ENCODE peak calls at places on chromosomes 16 and 17, in seven cellular contexts. One of them, this sample, is unnamed. For H3K36me3, the result is how much of the 10 kb centered on the place peaks cover.

GRCh38 chr16:85754403-85754802 is 3.5 kb upstream of the C16orf74 start:
- DNase-seq in IMR-90: no peak
- DNase-seq in lung: no peak
- DNase-seq in aorta: no peak
- DNase-seq in fibroblast of lung: no peak
- DNase-seq in transverse colon: no peak
- DNase-seq in lower lobe of right lung: no peak
- DNase-seq in this sample: no peak

GRCh38 chr16:79061199-79061598 is 539.3 kb downstream of the MAF start:
- DNase-seq in IMR-90: no peak
- DNase-seq in lung: no peak
- DNase-seq in aorta: no peak
- DNase-seq in fibroblast of lung: no peak
- DNase-seq in transverse colon: no peak
- DNase-seq in lower lobe of right lung: no peak
- DNase-seq in this sample: no peak

GRCh38 chr16:3358884-3359283 is 3.2 kb downstream of the OR2C1 start:
- DNase-seq in IMR-90: no peak
- DNase-seq in lung: no peak
- DNase-seq in aorta: no peak
- DNase-seq in fibroblast of lung: peak
- DNase-seq in transverse colon: no peak
- DNase-seq in lower lobe of right lung: no peak
- DNase-seq in this sample: no peak

GRCh38 chr16:11004957-11005610 is 60.7 kb downstream of the CLEC16A start:
- DNase-seq in IMR-90: peak
- DNase-seq in lung: no peak
- DNase-seq in aorta: no peak
- DNase-seq in fibroblast of lung: peak
- DNase-seq in transverse colon: no peak
- DNase-seq in lower lobe of right lung: no peak
- DNase-seq in this sample: no peak

GRCh38 chr16:74774223-74775139 is at the start of gene FA2H:
- DNase-seq in IMR-90: peak
- DNase-seq in lung: peak
- DNase-seq in aorta: peak
- DNase-seq in fibroblast of lung: peak
- DNase-seq in transverse colon: peak
- DNase-seq in lower lobe of right lung: peak
- DNase-seq in this sample: peak

GRCh38 chr17:83103200-83103937 is 24.0 kb downstream of the METRNL start:
- DNase-seq in IMR-90: peak
- DNase-seq in lung: no peak
- DNase-seq in aorta: no peak
- DNase-seq in fibroblast of lung: no peak
- DNase-seq in transverse colon: peak
- DNase-seq in lower lobe of right lung: no peak
- DNase-seq in this sample: no peak

GRCh38 chr16:19700319-19700781 is 17.7 kb downstream of the KNOP1 start:
- DNase-seq in IMR-90: peak
- DNase-seq in lung: no peak
- DNase-seq in aorta: peak
- DNase-seq in fibroblast of lung: peak
- DNase-seq in transverse colon: peak
- DNase-seq in lower lobe of right lung: no peak
- DNase-seq in this sample: no peak

GRCh38 chr17:41308918-41309359 is at the start of gene KRTAP16-1:
- DNase-seq in IMR-90: no peak
- DNase-seq in lung: no peak
- DNase-seq in aorta: peak
- DNase-seq in fibroblast of lung: no peak
- DNase-seq in transverse colon: no peak
- DNase-seq in lower lobe of right lung: no peak
- DNase-seq in this sample: no peak

GRCh38 chr16:783404-784161 is 4.6 kb downstream of the RPUSD1 start:
- DNase-seq in IMR-90: peak
- DNase-seq in lung: no peak
- DNase-seq in aorta: no peak
- DNase-seq in fibroblast of lung: peak
- DNase-seq in transverse colon: no peak
- DNase-seq in lower lobe of right lung: no peak
- DNase-seq in this sample: no peak

GRCh38 chr17:29100296-29100695 is 57.4 kb downstream of the PIPOX start:
- DNase-seq in IMR-90: no peak
- DNase-seq in lung: no peak
- DNase-seq in aorta: no peak
- DNase-seq in fibroblast of lung: no peak
- DNase-seq in transverse colon: no peak
- DNase-seq in lower lobe of right lung: no peak
- DNase-seq in this sample: no peak

GRCh38 chr17:43772877-43773648 is 5.7 kb downstream of the DUSP3 start:
- DNase-seq in IMR-90: no peak
- DNase-seq in lung: no peak
- DNase-seq in aorta: no peak
- DNase-seq in fibroblast of lung: no peak
- DNase-seq in transverse colon: no peak
- DNase-seq in lower lobe of right lung: peak
- DNase-seq in this sample: no peak

GRCh38 chr17:32142857-32143524 is 689 bp downstream of the RHOT1 start:
- DNase-seq in IMR-90: peak
- DNase-seq in lung: peak
- DNase-seq in aorta: no peak
- DNase-seq in fibroblast of lung: peak
- DNase-seq in transverse colon: peak
- DNase-seq in lower lobe of right lung: peak
- DNase-seq in this sample: no peak

GRCh38 chr17:8056232-8056975 is 17.5 kb downstream of the ALOX15B start:
- DNase-seq in IMR-90: peak
- DNase-seq in lung: peak
- DNase-seq in aorta: peak
- DNase-seq in fibroblast of lung: peak
- DNase-seq in transverse colon: peak
- DNase-seq in lower lobe of right lung: peak
- DNase-seq in this sample: no peak

GRCh38 chr17:48335858-48336500 is 94.0 kb downstream of the SKAP1 start:
- DNase-seq in IMR-90: peak
- DNase-seq in lung: no peak
- DNase-seq in aorta: no peak
- DNase-seq in fibroblast of lung: peak
- DNase-seq in transverse colon: no peak
- DNase-seq in lower lobe of right lung: no peak
- DNase-seq in this sample: peak

GRCh38 chr16:31451681-31452351 is 7.5 kb upstream of the ARMC5 start:
- DNase-seq in IMR-90: peak
- DNase-seq in lung: no peak
- DNase-seq in aorta: peak
- DNase-seq in fibroblast of lung: peak
- DNase-seq in transverse colon: no peak
- DNase-seq in lower lobe of right lung: no peak
- DNase-seq in this sample: no peak

GRCh38 chr17:77479817-77480508 is 339.2 kb downstream of the SEC14L1 start:
- DNase-seq in IMR-90: peak
- DNase-seq in lung: no peak
- DNase-seq in aorta: no peak
- DNase-seq in fibroblast of lung: no peak
- DNase-seq in transverse colon: no peak
- DNase-seq in lower lobe of right lung: no peak
- DNase-seq in this sample: no peak
- H3K4me3 ChIP-seq in IMR-90: no peak
- H3K4me3 ChIP-seq in lung: no peak
- H3K4me3 ChIP-seq in aorta: no peak
- H3K4me3 ChIP-seq in fibroblast of lung: no peak
- H3K4me3 ChIP-seq in transverse colon: no peak
- H3K4me3 ChIP-seq in lower lobe of right lung: no peak
- H3K4me3 ChIP-seq in this sample: no peak

GRCh38 chr17:28092109-28092508 is 49.6 kb downstream of the NLK start:
- DNase-seq in IMR-90: no peak
- DNase-seq in lung: no peak
- DNase-seq in aorta: no peak
- DNase-seq in fibroblast of lung: no peak
- DNase-seq in transverse colon: no peak
- DNase-seq in lower lobe of right lung: no peak
- DNase-seq in this sample: no peak

GRCh38 chr17:28085766-28086165 is 43.3 kb downstream of the NLK start:
- DNase-seq in IMR-90: no peak
- DNase-seq in lung: no peak
- DNase-seq in aorta: no peak
- DNase-seq in fibroblast of lung: no peak
- DNase-seq in transverse colon: no peak
- DNase-seq in lower lobe of right lung: no peak
- DNase-seq in this sample: no peak

GRCh38 chr17:28087743-28088142 is 45.3 kb downstream of the NLK start:
- DNase-seq in IMR-90: no peak
- DNase-seq in lung: no peak
- DNase-seq in aorta: no peak
- DNase-seq in fibroblast of lung: no peak
- DNase-seq in transverse colon: no peak
- DNase-seq in lower lobe of right lung: no peak
- DNase-seq in this sample: no peak

GRCh38 chr17:28090551-28090950 is 48.1 kb downstream of the NLK start:
- DNase-seq in IMR-90: no peak
- DNase-seq in lung: no peak
- DNase-seq in aorta: no peak
- DNase-seq in fibroblast of lung: no peak
- DNase-seq in transverse colon: no peak
- DNase-seq in lower lobe of right lung: no peak
- DNase-seq in this sample: no peak

GRCh38 chr17:28086519-28086918 is 44.0 kb downstream of the NLK start:
- DNase-seq in IMR-90: peak
- DNase-seq in lung: no peak
- DNase-seq in aorta: no peak
- DNase-seq in fibroblast of lung: peak
- DNase-seq in transverse colon: no peak
- DNase-seq in lower lobe of right lung: no peak
- DNase-seq in this sample: no peak
- H3K36me3 ChIP-seq in IMR-90: under half
- H3K36me3 ChIP-seq in lung: under half
- H3K36me3 ChIP-seq in aorta: under half
- H3K36me3 ChIP-seq in fibroblast of lung: under half
- H3K36me3 ChIP-seq in transverse colon: under half
- H3K36me3 ChIP-seq in lower lobe of right lung: under half
- H3K36me3 ChIP-seq in this sample: under half

GRCh38 chr16:4612977-4613635 is 1.6 kb downstream of the UBALD1 start:
- DNase-seq in IMR-90: no peak
- DNase-seq in lung: no peak
- DNase-seq in aorta: no peak
- DNase-seq in fibroblast of lung: no peak
- DNase-seq in transverse colon: no peak
- DNase-seq in lower lobe of right lung: no peak
- DNase-seq in this sample: no peak

GRCh38 chr16:4611337-4612023 is 3.2 kb downstream of the UBALD1 start:
- DNase-seq in IMR-90: peak
- DNase-seq in lung: no peak
- DNase-seq in aorta: peak
- DNase-seq in fibroblast of lung: no peak
- DNase-seq in transverse colon: peak
- DNase-seq in lower lobe of right lung: no peak
- DNase-seq in this sample: no peak

GRCh38 chr16:4613636-4614570 is 785 bp downstream of the UBALD1 start:
- DNase-seq in IMR-90: peak
- DNase-seq in lung: no peak
- DNase-seq in aorta: peak
- DNase-seq in fibroblast of lung: peak
- DNase-seq in transverse colon: peak
- DNase-seq in lower lobe of right lung: peak
- DNase-seq in this sample: peak

GRCh38 chr16:4610011-4611005 is 4.4 kb downstream of the UBALD1 start:
- DNase-seq in IMR-90: no peak
- DNase-seq in lung: no peak
- DNase-seq in aorta: no peak
- DNase-seq in fibroblast of lung: no peak
- DNase-seq in transverse colon: no peak
- DNase-seq in lower lobe of right lung: no peak
- DNase-seq in this sample: no peak

DNA sequence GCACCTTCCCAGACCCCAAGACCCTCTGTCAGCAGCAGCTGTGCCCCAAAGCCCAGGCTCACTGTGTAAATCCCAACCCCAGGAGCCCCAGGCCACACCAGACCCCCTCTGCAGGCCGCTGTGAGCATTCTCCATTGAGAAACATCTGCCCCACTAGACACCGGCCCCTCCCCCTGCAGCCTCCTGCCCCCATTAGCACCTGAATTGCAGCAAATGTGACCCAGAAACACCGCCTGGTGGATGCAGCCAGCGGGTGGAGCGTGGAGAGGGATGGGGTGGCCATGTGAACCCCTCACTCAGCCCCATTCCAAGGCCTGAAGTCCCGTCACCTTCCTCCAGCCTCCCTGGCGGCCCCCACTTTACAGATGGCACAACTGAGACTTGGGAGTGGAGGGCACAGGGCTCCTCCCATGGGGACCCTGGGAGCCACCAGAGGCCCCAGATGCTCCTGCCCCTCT is 2.2 kb downstream of the UBALD1 start:
- DNase-seq in IMR-90: no peak
- DNase-seq in lung: no peak
- DNase-seq in aorta: peak
- DNase-seq in fibroblast of lung: no peak
- DNase-seq in transverse colon: no peak
- DNase-seq in lower lobe of right lung: no peak
- DNase-seq in this sample: no peak
- H3K4me3 ChIP-seq in IMR-90: no peak
- H3K4me3 ChIP-seq in lung: no peak
- H3K4me3 ChIP-seq in aorta: no peak
- H3K4me3 ChIP-seq in fibroblast of lung: peak
- H3K4me3 ChIP-seq in transverse colon: no peak
- H3K4me3 ChIP-seq in lower lobe of right lung: no peak
- H3K4me3 ChIP-seq in this sample: no peak

GRCh38 chr17:45088741-45089140 is 27.6 kb downstream of the NMT1 start:
- DNase-seq in IMR-90: no peak
- DNase-seq in lung: no peak
- DNase-seq in aorta: no peak
- DNase-seq in fibroblast of lung: no peak
- DNase-seq in transverse colon: no peak
- DNase-seq in lower lobe of right lung: no peak
- DNase-seq in this sample: no peak

GRCh38 chr17:45086346-45086745 is 25.2 kb downstream of the NMT1 start:
- DNase-seq in IMR-90: no peak
- DNase-seq in lung: no peak
- DNase-seq in aorta: no peak
- DNase-seq in fibroblast of lung: no peak
- DNase-seq in transverse colon: no peak
- DNase-seq in lower lobe of right lung: no peak
- DNase-seq in this sample: no peak

GRCh38 chr17:45087978-45088377 is 26.9 kb downstream of the NMT1 start:
- DNase-seq in IMR-90: no peak
- DNase-seq in lung: no peak
- DNase-seq in aorta: no peak
- DNase-seq in fibroblast of lung: no peak
- DNase-seq in transverse colon: no peak
- DNase-seq in lower lobe of right lung: no peak
- DNase-seq in this sample: no peak

GRCh38 chr17:45086865-45087495 is 25.9 kb downstream of the NMT1 start:
- DNase-seq in IMR-90: no peak
- DNase-seq in lung: no peak
- DNase-seq in aorta: no peak
- DNase-seq in fibroblast of lung: no peak
- DNase-seq in transverse colon: no peak
- DNase-seq in lower lobe of right lung: no peak
- DNase-seq in this sample: no peak

GRCh38 chr17:45087496-45087975 is 26.4 kb downstream of the NMT1 start:
- DNase-seq in IMR-90: peak
- DNase-seq in lung: no peak
- DNase-seq in aorta: no peak
- DNase-seq in fibroblast of lung: peak
- DNase-seq in transverse colon: peak
- DNase-seq in lower lobe of right lung: no peak
- DNase-seq in this sample: no peak
- H3K36me3 ChIP-seq in IMR-90: half or more
- H3K36me3 ChIP-seq in lung: under half
- H3K36me3 ChIP-seq in aorta: under half
- H3K36me3 ChIP-seq in fibroblast of lung: under half
- H3K36me3 ChIP-seq in transverse colon: half or more
- H3K36me3 ChIP-seq in lower lobe of right lung: half or more
- H3K36me3 ChIP-seq in this sample: half or more

This sample was measured in CD4-positive, alpha-beta memory T cell.